ENCODE peak calls at places on chromosomes 6 and 20, in four cellular contexts. One of them, this sample, is unnamed.

GRCh38 chr20:18633411-18633810 is 45.6 kb downstream of the DTD1 start:
- DNase-seq in activated CD4-positive, alpha-beta T cell treated with anti-CD3 and anti-CD28 coated beads, Interleukin-2, amount 50 U/mL, for 1 hour: no peak
- DNase-seq in AG20443: no peak
- DNase-seq in hepatocyte: no peak
- DNase-seq in this sample: no peak

GRCh38 chr6:16758163-16758975 is 2.9 kb downstream of the ATXN1 start:
- DNase-seq in hepatocyte: peak
- DNase-seq in AG20443: no peak
- DNase-seq in activated CD4-positive, alpha-beta T cell treated with anti-CD3 and anti-CD28 coated beads, Interleukin-2, amount 50 U/mL, for 1 hour: peak
- DNase-seq in this sample: peak

GRCh38 chr6:34982424-34982852 is 93.4 kb downstream of the ANKS1A start:
- DNase-seq in activated CD4-positive, alpha-beta T cell treated with anti-CD3 and anti-CD28 coated beads, Interleukin-2, amount 50 U/mL, for 1 hour: no peak
- DNase-seq in AG20443: peak
- DNase-seq in hepatocyte: peak
- DNase-seq in this sample: peak

GRCh38 chr6:84453499-84453898 is 226.1 kb upstream of the CEP162 start:
- DNase-seq in AG20443: peak
- DNase-seq in activated CD4-positive, alpha-beta T cell treated with anti-CD3 and anti-CD28 coated beads, Interleukin-2, amount 50 U/mL, for 1 hour: no peak
- DNase-seq in hepatocyte: no peak
- DNase-seq in this sample: no peak

GRCh38 chr6:122388945-122389344 is 10.5 kb upstream of the HSF2 start:
- DNase-seq in hepatocyte: no peak
- DNase-seq in activated CD4-positive, alpha-beta T cell treated with anti-CD3 and anti-CD28 coated beads, Interleukin-2, amount 50 U/mL, for 1 hour: no peak
- DNase-seq in AG20443: no peak
- DNase-seq in this sample: no peak

GRCh38 chr20:51767018-51767866 is 948 bp downstream of the ATP9A start:
- DNase-seq in activated CD4-positive, alpha-beta T cell treated with anti-CD3 and anti-CD28 coated beads, Interleukin-2, amount 50 U/mL, for 1 hour: peak
- DNase-seq in hepatocyte: peak
- DNase-seq in AG20443: peak
- DNase-seq in this sample: peak

GRCh38 chr6:150491131-150491795 is 108.4 kb upstream of the PLEKHG1 start:
- DNase-seq in activated CD4-positive, alpha-beta T cell treated with anti-CD3 and anti-CD28 coated beads, Interleukin-2, amount 50 U/mL, for 1 hour: no peak
- DNase-seq in hepatocyte: peak
- DNase-seq in AG20443: no peak
- DNase-seq in this sample: no peak

GRCh38 chr6:131966443-131966842 is 15.3 kb upstream of the CCN2 start:
- DNase-seq in hepatocyte: no peak
- DNase-seq in activated CD4-positive, alpha-beta T cell treated with anti-CD3 and anti-CD28 coated beads, Interleukin-2, amount 50 U/mL, for 1 hour: no peak
- DNase-seq in AG20443: no peak
- DNase-seq in this sample: no peak

GRCh38 chr6:111230351-111231077 is 143.2 kb downstream of the SLC16A10 start:
- DNase-seq in AG20443: peak
- DNase-seq in hepatocyte: no peak
- DNase-seq in activated CD4-positive, alpha-beta T cell treated with anti-CD3 and anti-CD28 coated beads, Interleukin-2, amount 50 U/mL, for 1 hour: no peak
- DNase-seq in this sample: no peak

GRCh38 chr20:35190556-35190955 is 18.7 kb downstream of the PROCR start:
- DNase-seq in activated CD4-positive, alpha-beta T cell treated with anti-CD3 and anti-CD28 coated beads, Interleukin-2, amount 50 U/mL, for 1 hour: no peak
- DNase-seq in hepatocyte: no peak
- DNase-seq in AG20443: no peak
- DNase-seq in this sample: no peak

GRCh38 chr6:44701038-44701636 is 313.6 kb downstream of the CDC5L start:
- DNase-seq in AG20443: no peak
- DNase-seq in activated CD4-positive, alpha-beta T cell treated with anti-CD3 and anti-CD28 coated beads, Interleukin-2, amount 50 U/mL, for 1 hour: no peak
- DNase-seq in hepatocyte: no peak
- DNase-seq in this sample: peak

GRCh38 chr20:12207875-12208274 is 290.2 kb downstream of the BTBD3 start:
- DNase-seq in AG20443: peak
- DNase-seq in activated CD4-positive, alpha-beta T cell treated with anti-CD3 and anti-CD28 coated beads, Interleukin-2, amount 50 U/mL, for 1 hour: no peak
- DNase-seq in hepatocyte: peak
- DNase-seq in this sample: peak

GRCh38 chr6:80435457-80435856 is 329.0 kb downstream of the BCKDHB start:
- DNase-seq in hepatocyte: no peak
- DNase-seq in activated CD4-positive, alpha-beta T cell treated with anti-CD3 and anti-CD28 coated beads, Interleukin-2, amount 50 U/mL, for 1 hour: no peak
- DNase-seq in AG20443: no peak
- DNase-seq in this sample: no peak

GRCh38 chr6:169096326-169096882 is 157.2 kb downstream of the THBS2 start:
- DNase-seq in activated CD4-positive, alpha-beta T cell treated with anti-CD3 and anti-CD28 coated beads, Interleukin-2, amount 50 U/mL, for 1 hour: no peak
- DNase-seq in hepatocyte: no peak
- DNase-seq in AG20443: no peak
- DNase-seq in this sample: no peak

GRCh38 chr20:42179768-42180167 is 561.6 kb upstream of the CHD6 start:
- DNase-seq in hepatocyte: peak
- DNase-seq in activated CD4-positive, alpha-beta T cell treated with anti-CD3 and anti-CD28 coated beads, Interleukin-2, amount 50 U/mL, for 1 hour: no peak
- DNase-seq in AG20443: no peak
- DNase-seq in this sample: no peak

GRCh38 chr20:41052742-41053419 is 24.3 kb downstream of the TOP1 start:
- DNase-seq in hepatocyte: no peak
- DNase-seq in activated CD4-positive, alpha-beta T cell treated with anti-CD3 and anti-CD28 coated beads, Interleukin-2, amount 50 U/mL, for 1 hour: no peak
- DNase-seq in AG20443: peak
- DNase-seq in this sample: no peak

GRCh38 chr6:91523511-91523910 is 936.6 kb upstream of the MAP3K7 start:
- DNase-seq in AG20443: no peak
- DNase-seq in activated CD4-positive, alpha-beta T cell treated with anti-CD3 and anti-CD28 coated beads, Interleukin-2, amount 50 U/mL, for 1 hour: no peak
- DNase-seq in hepatocyte: no peak
- DNase-seq in this sample: no peak

This sample was measured in HepG2.